ENCODE peak calls at places on chromosomes 2 and 18, in ten cellular contexts. One of them, this sample, is unnamed.
A peak's percentile ranks its signal among the peaks of the same experiment; 100 is the strongest.

GRCh38 chr2:18244840-18245239 is 315.6 kb downstream of the RDH14 start:
- DNase-seq in IMR-90: no peak
- DNase-seq in heart left ventricle: no peak
- DNase-seq in right lobe of liver: no peak
- DNase-seq in transverse colon: no peak
- DNase-seq in HCT116: no peak
- DNase-seq in HepG2: no peak
- DNase-seq in adrenal gland: no peak
- DNase-seq in ovary: no peak
- DNase-seq in tibial nerve: no peak
- DNase-seq in this sample: no peak

GRCh38 chr2:222797308-222797707 is 63.5 kb upstream of the ACSL3 start:
- DNase-seq in IMR-90: peak; percentile 34
- DNase-seq in heart left ventricle: no peak
- DNase-seq in right lobe of liver: no peak
- DNase-seq in transverse colon: no peak
- DNase-seq in HCT116: no peak
- DNase-seq in HepG2: peak; percentile 74
- DNase-seq in adrenal gland: no peak
- DNase-seq in ovary: no peak
- DNase-seq in tibial nerve: no peak
- DNase-seq in this sample: no peak

GRCh38 chr2:233450854-233451575 is 96.7 kb downstream of the DGKD start:
- DNase-seq in IMR-90: no peak
- DNase-seq in heart left ventricle: no peak
- DNase-seq in right lobe of liver: peak; percentile 8
- DNase-seq in transverse colon: no peak
- DNase-seq in HCT116: no peak
- DNase-seq in HepG2: no peak
- DNase-seq in adrenal gland: no peak
- DNase-seq in ovary: no peak
- DNase-seq in tibial nerve: peak; percentile 8
- DNase-seq in this sample: no peak

GRCh38 chr2:100247256-100248043 is 74.9 kb downstream of the LONRF2 start:
- DNase-seq in IMR-90: no peak
- DNase-seq in heart left ventricle: no peak
- DNase-seq in right lobe of liver: no peak
- DNase-seq in transverse colon: no peak
- DNase-seq in HCT116: no peak
- DNase-seq in HepG2: no peak
- DNase-seq in adrenal gland: no peak
- DNase-seq in ovary: no peak
- DNase-seq in tibial nerve: no peak
- DNase-seq in this sample: no peak

GRCh38 chr2:176814740-176815367 is 397.7 kb upstream of the HNRNPA3 start:
- DNase-seq in IMR-90: peak; percentile 26
- DNase-seq in heart left ventricle: no peak
- DNase-seq in right lobe of liver: no peak
- DNase-seq in transverse colon: no peak
- DNase-seq in HCT116: peak; percentile 12
- DNase-seq in HepG2: peak; percentile 10
- DNase-seq in adrenal gland: no peak
- DNase-seq in ovary: no peak
- DNase-seq in tibial nerve: no peak
- DNase-seq in this sample: no peak

GRCh38 chr18:68925268-68925667 is 127.4 kb downstream of the CCDC102B start:
- DNase-seq in IMR-90: no peak
- DNase-seq in heart left ventricle: no peak
- DNase-seq in right lobe of liver: no peak
- DNase-seq in transverse colon: no peak
- DNase-seq in HCT116: no peak
- DNase-seq in HepG2: peak; percentile 13
- DNase-seq in adrenal gland: no peak
- DNase-seq in ovary: no peak
- DNase-seq in tibial nerve: no peak
- DNase-seq in this sample: no peak

GRCh38 chr18:26510337-26510736 is 38.0 kb downstream of the KCTD1 start:
- DNase-seq in IMR-90: no peak
- DNase-seq in heart left ventricle: no peak
- DNase-seq in right lobe of liver: no peak
- DNase-seq in transverse colon: no peak
- DNase-seq in HCT116: no peak
- DNase-seq in HepG2: no peak
- DNase-seq in adrenal gland: no peak
- DNase-seq in ovary: no peak
- DNase-seq in tibial nerve: no peak
- DNase-seq in this sample: no peak

GRCh38 chr2:138948070-138948539 is 167.9 kb upstream of the NXPH2 start:
- DNase-seq in IMR-90: peak; percentile 33
- DNase-seq in heart left ventricle: peak; percentile 37
- DNase-seq in right lobe of liver: no peak
- DNase-seq in transverse colon: no peak
- DNase-seq in HCT116: peak; percentile 97
- DNase-seq in HepG2: no peak
- DNase-seq in adrenal gland: peak; percentile 31
- DNase-seq in ovary: no peak
- DNase-seq in tibial nerve: peak; percentile 13
- DNase-seq in this sample: no peak

GRCh38 chr18:75915941-75916640 is 488.6 kb upstream of the SMIM21 start:
- DNase-seq in IMR-90: no peak
- DNase-seq in heart left ventricle: no peak
- DNase-seq in right lobe of liver: no peak
- DNase-seq in transverse colon: no peak
- DNase-seq in HCT116: no peak
- DNase-seq in HepG2: no peak
- DNase-seq in adrenal gland: no peak
- DNase-seq in ovary: peak; percentile 68
- DNase-seq in tibial nerve: no peak
- DNase-seq in this sample: peak; percentile 32

GRCh38 chr2:96092896-96093295 is 23.5 kb downstream of the ADRA2B start:
- DNase-seq in IMR-90: no peak
- DNase-seq in heart left ventricle: peak; percentile 7
- DNase-seq in right lobe of liver: no peak
- DNase-seq in transverse colon: peak; percentile 6
- DNase-seq in HCT116: no peak
- DNase-seq in HepG2: no peak
- DNase-seq in adrenal gland: no peak
- DNase-seq in ovary: no peak
- DNase-seq in tibial nerve: no peak
- DNase-seq in this sample: no peak

GRCh38 chr2:238511614-238511950 is 84.9 kb downstream of the ASB1 start:
- DNase-seq in IMR-90: no peak
- DNase-seq in heart left ventricle: no peak
- DNase-seq in right lobe of liver: no peak
- DNase-seq in transverse colon: no peak
- DNase-seq in HCT116: no peak
- DNase-seq in HepG2: no peak
- DNase-seq in adrenal gland: no peak
- DNase-seq in ovary: no peak
- DNase-seq in tibial nerve: no peak
- DNase-seq in this sample: no peak

GRCh38 chr18:48955528-48956261 is 4.9 kb upstream of the SMAD7 start:
- DNase-seq in IMR-90: peak; percentile 85
- DNase-seq in heart left ventricle: peak; percentile 75
- DNase-seq in right lobe of liver: no peak
- DNase-seq in transverse colon: no peak
- DNase-seq in HCT116: no peak
- DNase-seq in HepG2: no peak
- DNase-seq in adrenal gland: peak; percentile 42
- DNase-seq in ovary: no peak
- DNase-seq in tibial nerve: no peak
- DNase-seq in this sample: peak; percentile 53

GRCh38 chr2:30115141-30115980 is 31.4 kb upstream of the YPEL5 start:
- DNase-seq in IMR-90: peak; percentile 82
- DNase-seq in heart left ventricle: peak; percentile 70
- DNase-seq in right lobe of liver: peak; percentile 73
- DNase-seq in transverse colon: peak; percentile 88
- DNase-seq in HCT116: peak; percentile 76
- DNase-seq in HepG2: peak; percentile 77
- DNase-seq in adrenal gland: peak; percentile 91
- DNase-seq in ovary: peak; percentile 87
- DNase-seq in tibial nerve: peak; percentile 83
- DNase-seq in this sample: peak; percentile 89
- H3K4me3 ChIP-seq in IMR-90: no peak overlapping the region
- H3K4me3 ChIP-seq in heart left ventricle: no peak overlapping the region
- H3K4me3 ChIP-seq in right lobe of liver: no peak overlapping the region
- H3K4me3 ChIP-seq in transverse colon: no peak overlapping the region
- H3K4me3 ChIP-seq in HCT116: no peak overlapping the region
- H3K4me3 ChIP-seq in HepG2: no peak overlapping the region
- H3K4me3 ChIP-seq in adrenal gland: no peak overlapping the region
- H3K4me3 ChIP-seq in ovary: no peak overlapping the region
- H3K4me3 ChIP-seq in tibial nerve: no peak overlapping the region
- H3K4me3 ChIP-seq in this sample: no peak overlapping the region

DNA sequence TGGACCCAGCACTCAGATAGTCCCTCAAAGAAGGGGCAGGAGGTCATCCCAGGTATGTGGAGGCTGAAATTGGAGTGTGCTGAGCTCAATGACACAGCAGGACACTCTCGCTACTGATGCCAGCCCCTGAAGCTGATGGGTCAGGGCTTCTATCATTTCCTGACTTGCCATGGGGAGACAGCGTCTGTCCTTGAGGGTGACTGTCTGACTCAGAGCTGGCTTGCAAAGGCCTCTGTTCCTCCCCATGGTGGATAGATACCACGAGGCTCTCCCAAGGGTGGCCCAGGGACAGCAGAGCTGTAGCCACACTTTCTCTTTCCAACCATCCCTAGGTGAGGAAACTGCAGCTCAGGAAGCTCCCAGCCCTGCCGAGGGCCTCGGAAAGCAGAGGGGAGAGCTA is 10.8 kb downstream of the ALPG start:
- DNase-seq in IMR-90: no peak
- DNase-seq in heart left ventricle: no peak
- DNase-seq in right lobe of liver: no peak
- DNase-seq in transverse colon: no peak
- DNase-seq in HCT116: no peak
- DNase-seq in HepG2: no peak
- DNase-seq in adrenal gland: peak; percentile 47
- DNase-seq in ovary: no peak
- DNase-seq in tibial nerve: no peak
- DNase-seq in this sample: no peak
- H3K27me3 ChIP-seq in IMR-90: peaks cover 87% of the 10 kb centered on the region
- H3K27me3 ChIP-seq in heart left ventricle: peaks cover 61% of the 10 kb centered on the region
- H3K27me3 ChIP-seq in right lobe of liver: peaks cover 27% of the 10 kb centered on the region
- H3K27me3 ChIP-seq in transverse colon: peaks cover 80% of the 10 kb centered on the region
- H3K27me3 ChIP-seq in HCT116: no peaks in the 10 kb centered on the region
- H3K27me3 ChIP-seq in HepG2: peaks cover 17% of the 10 kb centered on the region
- H3K27me3 ChIP-seq in adrenal gland: peaks cover 49% of the 10 kb centered on the region
- H3K27me3 ChIP-seq in ovary: no peaks in the 10 kb centered on the region
- H3K27me3 ChIP-seq in tibial nerve: peaks cover 81% of the 10 kb centered on the region
- H3K27me3 ChIP-seq in this sample: peaks cover 23% of the 10 kb centered on the region

DNA sequence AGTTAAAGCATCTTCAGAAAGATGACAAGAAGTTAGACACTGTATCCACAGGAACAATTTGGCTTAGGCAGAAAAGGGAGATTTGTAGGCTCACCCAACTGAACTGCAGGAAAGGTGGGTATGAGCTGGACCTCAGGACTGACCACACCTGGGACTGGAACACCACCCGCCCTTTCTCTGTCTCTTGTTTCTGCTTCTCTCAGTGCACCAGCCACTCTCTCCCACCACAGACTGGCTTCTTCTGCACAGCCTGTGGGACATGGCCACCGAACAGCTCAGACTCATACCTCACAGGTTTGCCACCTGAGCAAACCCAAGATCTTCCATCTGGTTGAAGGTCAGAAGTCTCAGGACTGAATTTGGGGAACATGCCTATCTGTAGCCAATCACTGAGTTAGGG is 14.2 kb upstream of the MALT1 start:
- DNase-seq in IMR-90: no peak
- DNase-seq in heart left ventricle: no peak
- DNase-seq in right lobe of liver: no peak
- DNase-seq in transverse colon: no peak
- DNase-seq in HCT116: no peak
- DNase-seq in HepG2: no peak
- DNase-seq in adrenal gland: no peak
- DNase-seq in ovary: no peak
- DNase-seq in tibial nerve: no peak
- DNase-seq in this sample: no peak
- TF ChIP-seq POLR2A in IMR-90: no peak
- TF ChIP-seq POLR2A in heart left ventricle: no peak
- TF ChIP-seq POLR2A in right lobe of liver: no peak
- TF ChIP-seq POLR2A in transverse colon: no peak
- TF ChIP-seq POLR2A in HCT116: no peak
- TF ChIP-seq POLR2A in HepG2: no peak
- TF ChIP-seq POLR2A in adrenal gland: no peak
- TF ChIP-seq POLR2A in ovary: no peak
- TF ChIP-seq POLR2A in tibial nerve: no peak
- TF ChIP-seq POLR2A in this sample: no peak

GRCh38 chr2:240585101-240585500 is 1.4 kb upstream of the CAPN10 start:
- DNase-seq in IMR-90: no peak
- DNase-seq in heart left ventricle: peak; percentile 24
- DNase-seq in right lobe of liver: no peak
- DNase-seq in transverse colon: peak; percentile 37
- DNase-seq in HCT116: no peak
- DNase-seq in HepG2: no peak
- DNase-seq in adrenal gland: no peak
- DNase-seq in ovary: no peak
- DNase-seq in tibial nerve: no peak
- DNase-seq in this sample: no peak
- H3K4me3 ChIP-seq in IMR-90: peak overlapping the region; percentile 81
- H3K4me3 ChIP-seq in heart left ventricle: peak overlapping the region; percentile 96
- H3K4me3 ChIP-seq in right lobe of liver: peak overlapping the region; percentile 97
- H3K4me3 ChIP-seq in transverse colon: peak overlapping the region; percentile 99
- H3K4me3 ChIP-seq in HCT116: peak overlapping the region; percentile 99
- H3K4me3 ChIP-seq in HepG2: peak overlapping the region; percentile 90
- H3K4me3 ChIP-seq in adrenal gland: no peak overlapping the region
- H3K4me3 ChIP-seq in ovary: peak overlapping the region; percentile 84
- H3K4me3 ChIP-seq in tibial nerve: peak overlapping the region; percentile 92
- H3K4me3 ChIP-seq in this sample: no peak overlapping the region